ENCODE peak calls at places on chromosome 14, in eight cellular contexts. X is IMR-90; B is transverse colon; H is tibial artery; Y is CD4-positive, alpha-beta memory T cell; Q is heart right ventricle; E is upper lobe of right lung; L is spleen. C is an unnamed sample.

GRCh38 chr14:24895622-24896021 is 154.3 kb downstream of the STXBP6 start:
- DNase-seq in Y (no peak), E (no peak), B (no peak), H (no peak), X (no peak), Q (no peak), L (no peak), C (no peak)

GRCh38 chr14:71675902-71676291 is 256.3 kb upstream of the RGS6 start:
- DNase-seq in H (no peak), B (no peak), E (no peak), Y (no peak), L (no peak), Q (no peak), X (peak; percentile 37), C (no peak)

GRCh38 chr14:92425101-92425500 is 88.5 kb upstream of the RIN3 start:
- DNase-seq in Y (no peak), Q (no peak), X (peak; percentile 52), B (no peak), H (no peak), L (no peak), E (no peak), C (no peak)

GRCh38 chr14:31465113-31465512 is 7.8 kb upstream of the DTD2 start:
- DNase-seq in X (peak; percentile 37), Q (no peak), H (no peak), E (no peak), L (no peak), Y (no peak), B (no peak), C (no peak)

GRCh38 chr14:73796881-73797539 is 54.6 kb upstream of the PTGR2 start:
- DNase-seq in Y (no peak), X (peak; percentile 37), L (peak; percentile 6), Q (no peak), E (no peak), B (no peak), H (no peak), C (no peak)

GRCh38 chr14:47044841-47045240 is 393.3 kb upstream of the RPL10L start:
- DNase-seq in L (no peak), H (no peak), X (no peak), E (no peak), Q (no peak), Y (no peak), B (no peak), C (no peak)

GRCh38 chr14:64801800-64802199 is 77.9 kb downstream of the SPTB start:
- DNase-seq in B (no peak), X (peak; percentile 17), E (no peak), Y (no peak), H (no peak), Q (no peak), L (no peak), C (no peak)

GRCh38 chr14:34450542-34450915 is 11.5 kb downstream of the SPTSSA start:
- DNase-seq in E (no peak), Y (no peak), X (no peak), L (no peak), B (no peak), H (no peak), Q (no peak), C (no peak)

GRCh38 chr14:43729149-43729548 is 777.9 kb downstream of the FSCB start:
- DNase-seq in B (no peak), E (no peak), X (no peak), Q (no peak), Y (no peak), L (no peak), H (no peak), C (no peak)

GRCh38 chr14:99041820-99042174 is 230.2 kb downstream of the BCL11B start:
- DNase-seq in B (no peak), E (no peak), L (no peak), Q (no peak), X (no peak), H (no peak), Y (no peak), C (no peak)

GRCh38 chr14:25180221-25180620 is 130.3 kb upstream of the STXBP6 start:
- DNase-seq in L (no peak), H (no peak), X (no peak), Y (no peak), B (no peak), E (no peak), Q (no peak), C (no peak)

GRCh38 chr14:100887728-100888335 is 15.7 kb downstream of the RTL1 start:
- DNase-seq in E (no peak), Q (no peak), X (no peak), B (no peak), H (no peak), Y (no peak), L (no peak), C (no peak)

GRCh38 chr14:100890451-100890850 is 13.1 kb downstream of the RTL1 start:
- DNase-seq in E (peak; percentile 9), L (peak; percentile 35), Q (no peak), H (peak; percentile 43), X (no peak), B (no peak), Y (no peak), C (no peak)

GRCh38 chr14:100890044-100890443 is 13.5 kb downstream of the RTL1 start:
- DNase-seq in Y (no peak), X (no peak), L (peak; percentile 27), Q (no peak), B (no peak), E (peak; percentile 13), H (peak; percentile 34), C (no peak)

GRCh38 chr14:100889641-100890040 is 13.9 kb downstream of the RTL1 start:
- DNase-seq in E (peak; percentile 33), X (no peak), L (peak; percentile 57), B (no peak), Y (no peak), Q (no peak), H (no peak), C (no peak)

DNA sequence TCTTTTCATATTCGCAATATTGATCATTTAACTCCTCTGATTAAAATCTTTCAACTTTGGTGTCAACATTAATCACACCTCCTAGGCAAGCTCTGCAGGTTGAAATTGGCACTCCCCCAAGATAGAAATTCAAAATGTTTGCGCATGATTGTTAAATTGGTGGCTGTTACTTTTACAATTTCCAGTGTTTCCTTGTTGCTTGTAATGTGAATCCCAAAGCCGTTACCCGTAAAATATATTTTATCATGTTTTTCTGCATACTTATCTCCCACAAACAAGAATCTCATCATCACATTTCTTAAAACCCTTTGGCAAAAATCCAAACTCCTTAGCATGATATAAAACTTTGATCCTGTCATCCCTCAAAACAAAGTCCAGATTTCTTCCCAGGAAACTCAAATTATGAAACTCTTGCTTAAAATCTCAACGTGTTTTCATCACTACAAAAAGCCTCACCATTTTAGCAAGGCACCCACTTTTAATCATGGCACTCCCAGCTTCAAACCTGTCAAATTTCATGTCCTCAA is 14.7 kb downstream of the RTL1 start:
- DNase-seq in E (no peak), Y (no peak), Q (no peak), H (no peak), B (no peak), X (no peak), L (no peak), C (no peak)
- H3K4me3 ChIP-seq in E (no peak overlapping the region), Y (no peak overlapping the region), Q (no peak overlapping the region), H (no peak overlapping the region), B (no peak overlapping the region), X (no peak overlapping the region), L (no peak overlapping the region), C (no peak overlapping the region)

GRCh38 chr14:79528843-79529405 is 682.4 kb downstream of the DIO2 start:
- DNase-seq in H (no peak), Q (no peak), E (no peak), X (no peak), B (no peak), Y (no peak), L (no peak), C (no peak)

GRCh38 chr14:79534703-79535353 is 676.5 kb downstream of the DIO2 start:
- DNase-seq in B (no peak), L (no peak), E (no peak), Q (no peak), H (no peak), Y (no peak), X (no peak), C (no peak)

DNA sequence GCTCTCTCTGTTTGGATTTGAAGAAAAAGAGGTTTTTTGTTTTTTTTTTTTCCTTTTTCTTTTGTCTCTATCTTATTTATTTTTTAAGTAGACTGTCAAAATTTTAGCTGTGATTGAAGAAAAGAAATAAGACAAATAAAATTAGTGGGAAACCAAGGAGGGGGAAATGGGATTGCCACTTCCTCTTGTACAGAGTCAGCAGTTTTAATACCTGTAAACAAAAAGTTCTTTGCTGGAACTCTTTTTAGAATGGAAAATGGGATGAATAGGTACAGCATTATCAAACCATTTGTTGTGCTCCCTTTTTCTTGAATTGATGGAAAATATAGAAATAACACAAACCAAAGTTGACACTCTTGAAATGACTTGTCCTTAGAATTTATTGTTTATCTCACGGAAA is 680.7 kb downstream of the DIO2 start:
- DNase-seq in L (no peak), Y (no peak), B (no peak), Q (no peak), X (no peak), H (no peak), E (no peak), C (no peak)
- H3K9me3 ChIP-seq in L (no peaks in the 10 kb centered on the region), Y (no peaks in the 10 kb centered on the region), B (no peaks in the 10 kb centered on the region), Q (no peaks in the 10 kb centered on the region), X (no peaks in the 10 kb centered on the region), H (no peaks in the 10 kb centered on the region), E (no peaks in the 10 kb centered on the region), C (no peaks in the 10 kb centered on the region)

DNA sequence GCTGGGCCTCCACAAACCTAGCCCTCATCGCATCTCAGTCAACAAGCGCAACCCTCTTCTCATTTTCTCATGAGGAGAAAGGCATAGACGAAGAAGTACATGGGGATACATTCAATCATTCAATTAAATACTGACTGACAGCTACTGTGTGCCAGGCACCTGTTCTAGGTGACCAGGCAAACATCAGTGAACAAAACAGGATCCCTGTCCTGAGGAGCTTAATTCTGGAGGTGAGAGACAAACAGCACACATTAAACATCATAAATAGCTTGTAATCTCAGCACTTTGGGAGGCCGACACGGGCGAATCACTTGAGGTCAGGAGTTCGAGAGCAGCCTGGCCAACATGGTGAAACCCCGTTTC is 362 bp upstream of the ACYP1 start:
- DNase-seq in X (no peak), H (no peak), Y (no peak), B (no peak), L (no peak), Q (no peak), E (no peak), C (no peak)
- H3K4me3 ChIP-seq in X (peak overlapping the region; percentile 89), H (peak overlapping the region; percentile 88), Y (peak overlapping the region; percentile 85), B (no peak overlapping the region), L (peak overlapping the region; percentile 82), Q (peak overlapping the region; percentile 63), E (peak overlapping the region; percentile 94), C (peak overlapping the region; percentile 83)

GRCh38 chr14:89841855-89842254 is 112.7 kb downstream of the EFCAB11 start:
- DNase-seq in X (no peak), Q (no peak), Y (no peak), B (no peak), E (no peak), H (no peak), L (no peak), C (no peak)

GRCh38 chr14:89848165-89848564 is 106.4 kb downstream of the EFCAB11 start:
- DNase-seq in Q (no peak), E (no peak), H (no peak), X (peak; percentile 71), B (no peak), L (no peak), Y (no peak), C (no peak)

GRCh38 chr14:89844508-89844907 is 110.0 kb downstream of the EFCAB11 start:
- DNase-seq in H (no peak), L (no peak), E (no peak), B (no peak), Y (no peak), Q (no peak), X (peak; percentile 22), C (no peak)

GRCh38 chr14:89845346-89845745 is 109.2 kb downstream of the EFCAB11 start:
- DNase-seq in E (no peak), X (peak; percentile 100), Y (no peak), H (no peak), Q (no peak), B (no peak), L (no peak), C (no peak)

GRCh38 chr14:89842852-89843251 is 111.7 kb downstream of the EFCAB11 start:
- DNase-seq in H (no peak), Q (no peak), B (no peak), E (no peak), X (no peak), L (no peak), Y (no peak), C (no peak)
- H3K9me3 ChIP-seq in H (no peaks in the 10 kb centered on the region), Q (peaks cover 6% of the 10 kb centered on the region), B (no peaks in the 10 kb centered on the region), E (no peaks in the 10 kb centered on the region), X (peaks cover 3% of the 10 kb centered on the region), L (peaks cover 16% of the 10 kb centered on the region), Y (no peaks in the 10 kb centered on the region), C (no peaks in the 10 kb centered on the region)